ENCODE peak calls at places on chromosomes 16 and 17, in seven cellular contexts. E is psoas muscle, K is nucleus accumbens, B is WERI-Rb-1, X is foreskin fibroblast, Y is GM23338, R is stomach. P is an unnamed sample.

GRCh38 chr16:66717112-66717675 is 20.7 kb upstream of the CMTM4 start:
- DNase-seq in E (peak), K (peak), B (peak), X (peak), R (no peak), Y (peak), P (no peak)

GRCh38 chr17:77147357-77147801 is 6.6 kb downstream of the SEC14L1 start:
- DNase-seq in K (no peak), Y (no peak), X (no peak), E (no peak), R (no peak), B (no peak), P (peak)

GRCh38 chr16:82621796-82622195 is 5.0 kb upstream of the CDH13 start:
- DNase-seq in X (no peak), E (no peak), K (no peak), B (no peak), Y (peak), R (no peak), P (no peak)

GRCh38 chr16:2928796-2929195 is 17.1 kb downstream of the FLYWCH1 start:
- DNase-seq in R (no peak), E (no peak), X (no peak), K (no peak), B (no peak), Y (no peak), P (no peak)

GRCh38 chr17:43556292-43556691 is 10.2 kb upstream of the ETV4 start:
- DNase-seq in E (peak), R (peak), X (peak), Y (no peak), K (no peak), B (no peak), P (no peak)

GRCh38 chr17:45021607-45022287 is 29.7 kb downstream of the DCAKD start:
- DNase-seq in X (peak), E (peak), K (peak), Y (peak), B (peak), R (peak), P (peak)

GRCh38 chr17:81251943-81252301 is 12.8 kb downstream of the NDUFAF8 start:
- DNase-seq in E (no peak), K (no peak), Y (no peak), X (no peak), R (no peak), B (peak), P (no peak)

GRCh38 chr17:82238562-82239201 is 9.8 kb downstream of the SLC16A3 start:
- DNase-seq in R (peak), E (peak), X (no peak), Y (no peak), B (peak), K (peak), P (no peak)

GRCh38 chr16:53784312-53784711 is 80.4 kb downstream of the FTO start:
- DNase-seq in E (no peak), X (no peak), B (no peak), Y (no peak), R (no peak), K (no peak), P (no peak)

GRCh38 chr17:79781691-79782575 is 4.0 kb downstream of the CBX2 start:
- DNase-seq in K (no peak), B (no peak), R (no peak), E (no peak), X (no peak), Y (no peak), P (no peak)

GRCh38 chr16:2973605-2974318 is 4.6 kb downstream of the PAQR4 start:
- DNase-seq in K (peak), Y (no peak), R (no peak), E (no peak), X (no peak), B (no peak), P (no peak)

GRCh38 chr16:1674751-1675664 is 3.1 kb upstream of the JPT2 start:
- DNase-seq in Y (no peak), K (no peak), E (no peak), R (no peak), B (no peak), X (peak), P (no peak)

GRCh38 chr16:77227745-77228144 is 28.5 kb downstream of the SYCE1L start:
- DNase-seq in E (no peak), B (no peak), K (no peak), R (no peak), Y (no peak), X (no peak), P (no peak)

GRCh38 chr17:45246861-45247428 is 14.9 kb downstream of the SPATA32 start:
- DNase-seq in R (no peak), K (no peak), E (no peak), B (peak), X (no peak), Y (peak), P (no peak)

GRCh38 chr16:24988593-24989338 is 26.4 kb downstream of the ARHGAP17 start:
- DNase-seq in R (peak), B (peak), K (no peak), Y (no peak), X (no peak), E (no peak), P (no peak)

GRCh38 chr16:26824469-26824868 is 242.3 kb upstream of the C16orf82 start:
- DNase-seq in R (no peak), E (no peak), Y (no peak), K (no peak), B (no peak), X (no peak), P (no peak)

GRCh38 chr17:60959696-60960095 is 282.0 kb downstream of the BCAS3 start:
- DNase-seq in B (no peak), E (no peak), X (no peak), K (no peak), Y (no peak), R (no peak), P (no peak)

GRCh38 chr16:67055712-67056487 is 27.0 kb downstream of the CBFB start:
- DNase-seq in E (no peak), R (no peak), B (no peak), K (no peak), Y (no peak), X (peak), P (no peak)

GRCh38 chr16:67349172-67349571 is 22.6 kb downstream of the LRRC36 start:
- DNase-seq in X (no peak), B (no peak), E (no peak), R (no peak), Y (peak), K (no peak), P (no peak)